ENCODE peak calls at places on chromosomes 1 and 21, in five cellular contexts. One of them, this sample, is unnamed.

GRCh38 chr1:10236405-10237156 is 26.2 kb downstream of the KIF1B start:
- DNase-seq in stimulated activated CD4-positive, alpha-beta T cell treated with anti-CD3 and anti-CD28 coated beads, Interleukin-1b, Interleukin-23, amount 100 ng/mL, for 1 hour: no peak
- DNase-seq in fibroblast of mammary gland: peak
- DNase-seq in activated effector memory CD4-positive, alpha-beta T cell treated with anti-CD3 and anti-CD28 coated beads, Interleukin-2, amount 50 U/mL, for 16 hours: no peak
- DNase-seq in sigmoid colon: no peak
- DNase-seq in this sample: no peak

GRCh38 chr1:9825101-9826074 is 1.6 kb upstream of the CLSTN1 start:
- DNase-seq in activated effector memory CD4-positive, alpha-beta T cell treated with anti-CD3 and anti-CD28 coated beads, Interleukin-2, amount 50 U/mL, for 16 hours: peak
- DNase-seq in fibroblast of mammary gland: peak
- DNase-seq in stimulated activated CD4-positive, alpha-beta T cell treated with anti-CD3 and anti-CD28 coated beads, Interleukin-1b, Interleukin-23, amount 100 ng/mL, for 1 hour: no peak
- DNase-seq in sigmoid colon: peak
- DNase-seq in this sample: peak

GRCh38 chr1:216723274-216723780 is at the start of gene ESRRG:
- DNase-seq in activated effector memory CD4-positive, alpha-beta T cell treated with anti-CD3 and anti-CD28 coated beads, Interleukin-2, amount 50 U/mL, for 16 hours: no peak
- DNase-seq in fibroblast of mammary gland: no peak
- DNase-seq in sigmoid colon: no peak
- DNase-seq in stimulated activated CD4-positive, alpha-beta T cell treated with anti-CD3 and anti-CD28 coated beads, Interleukin-1b, Interleukin-23, amount 100 ng/mL, for 1 hour: no peak
- DNase-seq in this sample: no peak

GRCh38 chr1:240170245-240170644 is 78.6 kb downstream of the FMN2 start:
- DNase-seq in sigmoid colon: no peak
- DNase-seq in stimulated activated CD4-positive, alpha-beta T cell treated with anti-CD3 and anti-CD28 coated beads, Interleukin-1b, Interleukin-23, amount 100 ng/mL, for 1 hour: no peak
- DNase-seq in fibroblast of mammary gland: no peak
- DNase-seq in activated effector memory CD4-positive, alpha-beta T cell treated with anti-CD3 and anti-CD28 coated beads, Interleukin-2, amount 50 U/mL, for 16 hours: no peak
- DNase-seq in this sample: no peak

GRCh38 chr21:44423941-44424607 is 31.2 kb upstream of the LRRC3 start:
- DNase-seq in activated effector memory CD4-positive, alpha-beta T cell treated with anti-CD3 and anti-CD28 coated beads, Interleukin-2, amount 50 U/mL, for 16 hours: peak
- DNase-seq in stimulated activated CD4-positive, alpha-beta T cell treated with anti-CD3 and anti-CD28 coated beads, Interleukin-1b, Interleukin-23, amount 100 ng/mL, for 1 hour: no peak
- DNase-seq in sigmoid colon: peak
- DNase-seq in fibroblast of mammary gland: no peak
- DNase-seq in this sample: no peak

GRCh38 chr1:203351037-203351625 is at the start of gene FMOD:
- DNase-seq in fibroblast of mammary gland: peak
- DNase-seq in activated effector memory CD4-positive, alpha-beta T cell treated with anti-CD3 and anti-CD28 coated beads, Interleukin-2, amount 50 U/mL, for 16 hours: no peak
- DNase-seq in stimulated activated CD4-positive, alpha-beta T cell treated with anti-CD3 and anti-CD28 coated beads, Interleukin-1b, Interleukin-23, amount 100 ng/mL, for 1 hour: no peak
- DNase-seq in sigmoid colon: peak
- DNase-seq in this sample: peak

GRCh38 chr1:160797861-160798273 is 1.9 kb downstream of the LY9 start:
- DNase-seq in sigmoid colon: no peak
- DNase-seq in activated effector memory CD4-positive, alpha-beta T cell treated with anti-CD3 and anti-CD28 coated beads, Interleukin-2, amount 50 U/mL, for 16 hours: peak
- DNase-seq in stimulated activated CD4-positive, alpha-beta T cell treated with anti-CD3 and anti-CD28 coated beads, Interleukin-1b, Interleukin-23, amount 100 ng/mL, for 1 hour: peak
- DNase-seq in fibroblast of mammary gland: no peak
- DNase-seq in this sample: no peak

GRCh38 chr1:183674339-183674738 is 21.2 kb upstream of the APOBEC4 start:
- DNase-seq in stimulated activated CD4-positive, alpha-beta T cell treated with anti-CD3 and anti-CD28 coated beads, Interleukin-1b, Interleukin-23, amount 100 ng/mL, for 1 hour: no peak
- DNase-seq in fibroblast of mammary gland: peak
- DNase-seq in sigmoid colon: peak
- DNase-seq in activated effector memory CD4-positive, alpha-beta T cell treated with anti-CD3 and anti-CD28 coated beads, Interleukin-2, amount 50 U/mL, for 16 hours: no peak
- DNase-seq in this sample: no peak

GRCh38 chr21:34524671-34525601 is 12.9 kb upstream of the KCNE1 start:
- DNase-seq in stimulated activated CD4-positive, alpha-beta T cell treated with anti-CD3 and anti-CD28 coated beads, Interleukin-1b, Interleukin-23, amount 100 ng/mL, for 1 hour: no peak
- DNase-seq in fibroblast of mammary gland: peak
- DNase-seq in activated effector memory CD4-positive, alpha-beta T cell treated with anti-CD3 and anti-CD28 coated beads, Interleukin-2, amount 50 U/mL, for 16 hours: no peak
- DNase-seq in sigmoid colon: peak
- DNase-seq in this sample: peak

GRCh38 chr1:160942926-160943325 is 11.7 kb downstream of the ITLN2 start:
- DNase-seq in sigmoid colon: no peak
- DNase-seq in fibroblast of mammary gland: no peak
- DNase-seq in activated effector memory CD4-positive, alpha-beta T cell treated with anti-CD3 and anti-CD28 coated beads, Interleukin-2, amount 50 U/mL, for 16 hours: no peak
- DNase-seq in stimulated activated CD4-positive, alpha-beta T cell treated with anti-CD3 and anti-CD28 coated beads, Interleukin-1b, Interleukin-23, amount 100 ng/mL, for 1 hour: no peak
- DNase-seq in this sample: no peak

GRCh38 chr1:203627819-203628184 is 1.2 kb downstream of the ATP2B4 start:
- DNase-seq in sigmoid colon: peak
- DNase-seq in fibroblast of mammary gland: peak
- DNase-seq in stimulated activated CD4-positive, alpha-beta T cell treated with anti-CD3 and anti-CD28 coated beads, Interleukin-1b, Interleukin-23, amount 100 ng/mL, for 1 hour: no peak
- DNase-seq in activated effector memory CD4-positive, alpha-beta T cell treated with anti-CD3 and anti-CD28 coated beads, Interleukin-2, amount 50 U/mL, for 16 hours: peak
- DNase-seq in this sample: peak

GRCh38 chr1:153506386-153506785 is 29.4 kb downstream of the S100A6 start:
- DNase-seq in activated effector memory CD4-positive, alpha-beta T cell treated with anti-CD3 and anti-CD28 coated beads, Interleukin-2, amount 50 U/mL, for 16 hours: no peak
- DNase-seq in sigmoid colon: peak
- DNase-seq in fibroblast of mammary gland: no peak
- DNase-seq in stimulated activated CD4-positive, alpha-beta T cell treated with anti-CD3 and anti-CD28 coated beads, Interleukin-1b, Interleukin-23, amount 100 ng/mL, for 1 hour: no peak
- DNase-seq in this sample: no peak